ENCODE peak calls at places on chromosomes 16 and 17, in eight cellular contexts. D, M, Z, Q, U, A, R and S are unnamed samples.

GRCh38 chr17:76417499-76418143 is 33.2 kb downstream of the SPHK1 start:
- DNase-seq in D (no peak), M (no peak), Z (peak), Q (no peak), U (no peak), A (no peak), R (no peak), S (no peak)

GRCh38 chr17:3687949-3688614 is 7.9 kb downstream of the P2RX5 start:
- DNase-seq in D (no peak), M (no peak), Z (no peak), Q (no peak), U (no peak), A (no peak), R (peak), S (no peak)

GRCh38 chr16:57865746-57866528 is 63.6 kb upstream of the KIFC3 start:
- DNase-seq in D (no peak), M (no peak), Z (no peak), Q (no peak), U (no peak), A (no peak), R (no peak), S (no peak)

GRCh38 chr16:53892155-53892554 is 188.2 kb downstream of the FTO start:
- DNase-seq in D (no peak), M (peak), Z (no peak), Q (no peak), U (peak), A (peak), R (peak), S (peak)

GRCh38 chr17:34886831-34887230 is 74.4 kb downstream of the CCT6B start:
- DNase-seq in D (no peak), M (no peak), Z (no peak), Q (no peak), U (no peak), A (no peak), R (no peak), S (no peak)

GRCh38 chr16:57019746-57020145 is 30.4 kb downstream of the NLRC5 start:
- DNase-seq in D (no peak), M (no peak), Z (no peak), Q (no peak), U (no peak), A (no peak), R (no peak), S (no peak)

GRCh38 chr17:8243827-8244226 is 4.0 kb downstream of the CTC1 start:
- DNase-seq in D (no peak), M (no peak), Z (no peak), Q (no peak), U (no peak), A (no peak), R (no peak), S (no peak)

GRCh38 chr17:39080416-39081179 is 70.8 kb downstream of the PLXDC1 start:
- DNase-seq in D (no peak), M (peak), Z (no peak), Q (no peak), U (peak), A (no peak), R (no peak), S (no peak)

GRCh38 chr17:29645516-29646051 is 22.9 kb upstream of the CORO6 start:
- DNase-seq in D (no peak), M (peak), Z (peak), Q (no peak), U (peak), A (no peak), R (no peak), S (no peak)

GRCh38 chr17:75752405-75753192 is 12.4 kb downstream of the GALK1 start:
- DNase-seq in D (no peak), M (no peak), Z (no peak), Q (no peak), U (no peak), A (no peak), R (no peak), S (no peak)

GRCh38 chr16:82629441-82630027 is 2.8 kb downstream of the CDH13 start:
- DNase-seq in D (no peak), M (peak), Z (no peak), Q (no peak), U (peak), A (no peak), R (peak), S (no peak)

GRCh38 chr17:41098476-41098875 is 534 bp upstream of the KRTAP4-8 start:
- DNase-seq in D (no peak), M (no peak), Z (no peak), Q (no peak), U (peak), A (no peak), R (no peak), S (no peak)

GRCh38 chr17:81057079-81057730 is 22.3 kb downstream of the BAIAP2 start:
- DNase-seq in D (no peak), M (peak), Z (peak), Q (peak), U (no peak), A (no peak), R (no peak), S (no peak)

GRCh38 chr17:57524790-57525543 is 220.1 kb downstream of the CCDC182 start:
- DNase-seq in D (no peak), M (no peak), Z (no peak), Q (no peak), U (no peak), A (no peak), R (no peak), S (no peak)

GRCh38 chr16:87320510-87321227 is 3.5 kb upstream of the C16orf95 start:
- DNase-seq in D (no peak), M (no peak), Z (no peak), Q (no peak), U (no peak), A (no peak), R (no peak), S (no peak)

GRCh38 chr16:2985457-2985856 is 5.2 kb upstream of the PKMYT1 start:
- DNase-seq in D (no peak), M (peak), Z (no peak), Q (no peak), U (no peak), A (no peak), R (no peak), S (no peak)

GRCh38 chr17:35498429-35499178 is 38.9 kb downstream of the SLFN12L start:
- DNase-seq in D (no peak), M (no peak), Z (no peak), Q (no peak), U (no peak), A (no peak), R (peak), S (no peak)

GRCh38 chr17:72602517-72603345 is 481.9 kb downstream of the SOX9 start:
- DNase-seq in D (no peak), M (peak), Z (no peak), Q (no peak), U (no peak), A (no peak), R (peak), S (no peak)

GRCh38 chr17:29240477-29240876 is 6.2 kb upstream of the CRYBA1 start:
- DNase-seq in D (no peak), M (no peak), Z (no peak), Q (no peak), U (no peak), A (no peak), R (no peak), S (no peak)

GRCh38 chr17:44633998-44634397 is 22.3 kb upstream of the MEIOC start:
- DNase-seq in D (no peak), M (no peak), Z (no peak), Q (no peak), U (no peak), A (no peak), R (peak), S (no peak)

GRCh38 chr17:37086329-37086728 is 137.6 kb downstream of the AATF start:
- DNase-seq in D (no peak), M (no peak), Z (no peak), Q (no peak), U (no peak), A (no peak), R (no peak), S (no peak)

GRCh38 chr17:81641825-81642489 is 5.0 kb downstream of the TSPAN10 start:
- DNase-seq in D (no peak), M (peak), Z (no peak), Q (no peak), U (peak), A (no peak), R (no peak), S (no peak)

GRCh38 chr16:711548-712320 is 3.2 kb upstream of the METRN start:
- DNase-seq in D (peak), M (peak), Z (peak), Q (peak), U (no peak), A (peak), R (peak), S (peak)

GRCh38 chr16:11530171-11530940 is 56.4 kb downstream of the LITAF start:
- DNase-seq in D (no peak), M (no peak), Z (no peak), Q (no peak), U (no peak), A (no peak), R (no peak), S (no peak)

GRCh38 chr16:53085539-53086450 is 31.0 kb downstream of the CHD9 start:
- DNase-seq in D (no peak), M (peak), Z (no peak), Q (no peak), U (peak), A (no peak), R (no peak), S (no peak)

GRCh38 chr17:73546770-73547345 is 97.4 kb downstream of the SDK2 start:
- DNase-seq in D (no peak), M (no peak), Z (peak), Q (no peak), U (peak), A (no peak), R (peak), S (no peak)

GRCh38 chr17:79919164-79919585 is 79.9 kb upstream of the CBX4 start:
- DNase-seq in D (no peak), M (no peak), Z (peak), Q (peak), U (no peak), A (no peak), R (peak), S (no peak)

GRCh38 chr16:57764341-57765159 is 29.0 kb downstream of the KATNB1 start:
- DNase-seq in D (peak), M (peak), Z (no peak), Q (peak), U (peak), A (peak), R (peak), S (no peak)

GRCh38 chr17:2011421-2012371 is 13.4 kb downstream of the RTN4RL1 start:
- DNase-seq in D (no peak), M (peak), Z (peak), Q (no peak), U (peak), A (no peak), R (peak), S (no peak)

GRCh38 chr17:17900615-17901520 is 64.1 kb upstream of the SREBF1 start:
- DNase-seq in D (no peak), M (peak), Z (peak), Q (no peak), U (peak), A (no peak), R (no peak), S (no peak)

GRCh38 chr16:49499018-49499785 is 125.6 kb downstream of the C16orf78 start:
- DNase-seq in D (no peak), M (no peak), Z (no peak), Q (peak), U (no peak), A (no peak), R (no peak), S (no peak)

GRCh38 chr16:53664724-53665345 is 38.8 kb downstream of the RPGRIP1L start:
- DNase-seq in D (no peak), M (peak), Z (no peak), Q (no peak), U (peak), A (peak), R (no peak), S (peak)

GRCh38 chr17:72726936-72727335 is 365.6 kb downstream of the SLC39A11 start:
- DNase-seq in D (peak), M (peak), Z (no peak), Q (no peak), U (no peak), A (peak), R (no peak), S (peak)

GRCh38 chr16:70730016-70730415 is 44.2 kb upstream of the MTSS2 start:
- DNase-seq in D (no peak), M (no peak), Z (no peak), Q (peak), U (no peak), A (no peak), R (no peak), S (no peak)

GRCh38 chr16:73082608-73083007 is 34.7 kb upstream of the ZFHX3 start:
- DNase-seq in D (no peak), M (peak), Z (no peak), Q (no peak), U (peak), A (no peak), R (no peak), S (no peak)

GRCh38 chr17:78883090-78883532 is 19.9 kb downstream of the CEP295NL start:
- DNase-seq in D (no peak), M (peak), Z (peak), Q (no peak), U (peak), A (no peak), R (no peak), S (no peak)

GRCh38 chr16:23497543-23497868 is 12.8 kb downstream of the GGA2 start:
- DNase-seq in D (no peak), M (no peak), Z (no peak), Q (no peak), U (no peak), A (no peak), R (no peak), S (no peak)